ENCODE peak calls at places on chromosomes 7 and 10, in eight cellular contexts. N is GM04503, V is RPMI8226, Q is Right ventricle myocardium superior, Y is right atrium auricular region, G is A172, L is pancreas, H is NCI-H2171. T is an unnamed sample.

GRCh38 chr7:128842674-128843641 is 12.8 kb downstream of the FLNC start:
- DNase-seq in Y (no peak), V (no peak), H (no peak), N (no peak), L (no peak), Q (peak), G (no peak), T (no peak)

GRCh38 chr10:7700577-7701125 is 2.5 kb upstream of the ITIH2 start:
- DNase-seq in H (no peak), Y (no peak), G (peak), L (no peak), N (no peak), V (no peak), Q (no peak), T (no peak)

GRCh38 chr7:106220307-106220706 is 64.5 kb downstream of the NAMPT start:
- DNase-seq in Y (no peak), G (no peak), L (no peak), N (no peak), H (no peak), Q (no peak), V (no peak), T (no peak)

GRCh38 chr10:115026041-115026779 is 67.0 kb upstream of the ATRNL1 start:
- DNase-seq in H (no peak), N (no peak), L (no peak), Q (no peak), V (no peak), G (no peak), Y (no peak), T (no peak)

GRCh38 chr7:42661312-42661711 is 250.6 kb downstream of the C7orf25 start:
- DNase-seq in H (no peak), Y (no peak), N (peak), G (peak), Q (no peak), L (no peak), V (no peak), T (peak)

GRCh38 chr10:89275383-89275782 is 23.8 kb upstream of the LIPA start:
- DNase-seq in N (no peak), H (no peak), G (no peak), V (no peak), Q (no peak), L (no peak), Y (no peak), T (no peak)

GRCh38 chr10:3699896-3700295 is 85.1 kb downstream of the KLF6 start:
- DNase-seq in G (no peak), L (no peak), H (no peak), Y (no peak), V (no peak), Q (no peak), N (no peak), T (no peak)

GRCh38 chr7:31043035-31043434 is 9.1 kb upstream of the ADCYAP1R1 start:
- DNase-seq in Y (no peak), H (peak), G (no peak), V (no peak), Q (no peak), L (no peak), N (no peak), T (no peak)